ENCODE peak calls at places on chromosomes 1 and 21, in five cellular contexts. One of them, this sample, is unnamed.

GRCh38 chr1:58855351-58856165 is 71.7 kb upstream of the JUN start:
- DNase-seq in NT2/D1: no peak
- DNase-seq in non-pigmented ciliary epithelial cell: no peak
- DNase-seq in NAMALWA: no peak
- DNase-seq in fibroblast of villous mesenchyme: peak
- DNase-seq in this sample: no peak

GRCh38 chr1:61828814-61829213 is 86.5 kb downstream of the PATJ start:
- DNase-seq in NT2/D1: no peak
- DNase-seq in non-pigmented ciliary epithelial cell: no peak
- DNase-seq in NAMALWA: no peak
- DNase-seq in fibroblast of villous mesenchyme: no peak
- DNase-seq in this sample: no peak

GRCh38 chr1:228090613-228091081 is 8.1 kb downstream of the ARF1 start:
- DNase-seq in NT2/D1: no peak
- DNase-seq in non-pigmented ciliary epithelial cell: no peak
- DNase-seq in NAMALWA: no peak
- DNase-seq in fibroblast of villous mesenchyme: peak
- DNase-seq in this sample: no peak

GRCh38 chr1:238318294-238318908 is 427.7 kb upstream of the ZP4 start:
- DNase-seq in NT2/D1: no peak
- DNase-seq in non-pigmented ciliary epithelial cell: no peak
- DNase-seq in NAMALWA: no peak
- DNase-seq in fibroblast of villous mesenchyme: no peak
- DNase-seq in this sample: no peak

GRCh38 chr1:6785318-6785712 is at the start of gene CAMTA1:
- DNase-seq in NT2/D1: no peak
- DNase-seq in non-pigmented ciliary epithelial cell: no peak
- DNase-seq in NAMALWA: no peak
- DNase-seq in fibroblast of villous mesenchyme: no peak
- DNase-seq in this sample: no peak

GRCh38 chr1:160709715-160710114 is 1.9 kb downstream of the CD48 start:
- DNase-seq in NT2/D1: no peak
- DNase-seq in non-pigmented ciliary epithelial cell: no peak
- DNase-seq in NAMALWA: peak
- DNase-seq in fibroblast of villous mesenchyme: no peak
- DNase-seq in this sample: no peak

GRCh38 chr1:180988221-180988826 is 34.3 kb downstream of the STX6 start:
- DNase-seq in NT2/D1: no peak
- DNase-seq in non-pigmented ciliary epithelial cell: no peak
- DNase-seq in NAMALWA: no peak
- DNase-seq in fibroblast of villous mesenchyme: no peak
- DNase-seq in this sample: no peak

GRCh38 chr1:170730443-170730842 is 66.5 kb downstream of the PRRX1 start:
- DNase-seq in NT2/D1: no peak
- DNase-seq in non-pigmented ciliary epithelial cell: no peak
- DNase-seq in NAMALWA: no peak
- DNase-seq in fibroblast of villous mesenchyme: peak
- DNase-seq in this sample: no peak

GRCh38 chr1:3919706-3920105 is 19.6 kb upstream of the C1orf174 start:
- DNase-seq in NT2/D1: no peak
- DNase-seq in non-pigmented ciliary epithelial cell: no peak
- DNase-seq in NAMALWA: no peak
- DNase-seq in fibroblast of villous mesenchyme: no peak
- DNase-seq in this sample: no peak

GRCh38 chr1:86648255-86648654 is 56.1 kb upstream of the SH3GLB1 start:
- DNase-seq in NT2/D1: no peak
- DNase-seq in non-pigmented ciliary epithelial cell: peak
- DNase-seq in NAMALWA: peak
- DNase-seq in fibroblast of villous mesenchyme: peak
- DNase-seq in this sample: no peak

GRCh38 chr21:44093761-44094160 is 13.4 kb upstream of the PWP2 start:
- DNase-seq in NT2/D1: no peak
- DNase-seq in non-pigmented ciliary epithelial cell: no peak
- DNase-seq in NAMALWA: no peak
- DNase-seq in fibroblast of villous mesenchyme: no peak
- DNase-seq in this sample: no peak

This sample was measured in SHP77.